ENCODE peak calls at places on chromosomes 6 and 20, in four cellular contexts. K is NCI-H774; Y is activated T-helper 1 cell treated with anti-CD3 and anti-CD28 coated beads, Interleukin-12 subunit alpha, Interleukin-12 subunit beta, Interleukin-2, Interleukin-4 antibody, amounts not matched to agents 30 ng/mL and 10 ng/mL and 1 ng/mL, durations not matched to agents 14 hours and 24 hours and 36 hours; X is body of pancreas. F is an unnamed sample.

GRCh38 chr6:67345946-67346345 is 1289.1 kb upstream of the ADGRB3 start:
- DNase-seq in X (no peak), Y (no peak), K (no peak), F (no peak)

GRCh38 chr20:44093249-44093582 is 93.8 kb downstream of the JPH2 start:
- DNase-seq in Y (no peak), K (no peak), X (no peak), F (no peak)

GRCh38 chr20:41978875-41979274 is 360.7 kb upstream of the CHD6 start:
- DNase-seq in X (no peak), Y (no peak), K (no peak), F (no peak)

GRCh38 chr6:154361476-154361875 is 4.9 kb upstream of the IPCEF1 start:
- DNase-seq in K (no peak), Y (no peak), X (no peak), F (no peak)

GRCh38 chr6:28863607-28864320 is 60.0 kb downstream of the TRIM27 start:
- DNase-seq in K (peak; percentile 59), X (peak; percentile 85), Y (peak; percentile 80), F (peak; percentile 39)

GRCh38 chr6:170439366-170440351 is 113.4 kb downstream of the PSMB1 start:
- DNase-seq in X (no peak), Y (no peak), K (no peak), F (no peak)

GRCh38 chr20:53723621-53724020 is 130.0 kb upstream of the ZNF217 start:
- DNase-seq in X (no peak), Y (no peak), K (no peak), F (no peak)

GRCh38 chr20:58584881-58585752 is 66.0 kb upstream of the STX16 start:
- DNase-seq in K (no peak), Y (no peak), X (no peak), F (no peak)

GRCh38 chr20:61396262-61396848 is 144.3 kb downstream of the CDH4 start:
- DNase-seq in K (no peak), X (no peak), Y (no peak), F (no peak)

GRCh38 chr6:158072083-158072721 is 90.5 kb downstream of the SYNJ2 start:
- DNase-seq in Y (peak; percentile 60), X (peak; percentile 76), K (peak; percentile 9), F (peak; percentile 74)

GRCh38 chr6:146892613-146893401 is 294.0 kb downstream of the ADGB start:
- DNase-seq in K (no peak), Y (no peak), X (no peak), F (no peak)

GRCh38 chr20:36498386-36499179 is 42.7 kb upstream of the MYL9 start:
- DNase-seq in X (no peak), Y (no peak), K (no peak), F (no peak)

GRCh38 chr20:33276303-33277113 is 6.5 kb upstream of the BPIFB1 start:
- DNase-seq in Y (no peak), K (no peak), X (no peak), F (no peak)

GRCh38 chr6:84035484-84035883 is 1.9 kb downstream of the MRAP2 start:
- DNase-seq in Y (no peak), K (no peak), X (no peak), F (no peak)

GRCh38 chr6:144878577-144878976 is 593.4 kb downstream of the UTRN start:
- DNase-seq in X (no peak), Y (no peak), K (no peak), F (no peak)

GRCh38 chr20:22452442-22453011 is 131.8 kb downstream of the FOXA2 start:
- DNase-seq in Y (no peak), K (peak; percentile 90), X (no peak), F (no peak)

GRCh38 chr6:109610555-109610954 is 80.4 kb downstream of the AK9 start:
- DNase-seq in Y (no peak), K (no peak), X (no peak), F (no peak)

GRCh38 chr20:43941476-43942212 is 27.0 kb downstream of the TOX2 start:
- DNase-seq in K (no peak), X (no peak), Y (no peak), F (peak; percentile 40)

GRCh38 chr6:15623282-15624116 is 39.3 kb downstream of the DTNBP1 start:
- DNase-seq in K (peak; percentile 3), X (no peak), Y (no peak), F (no peak)

GRCh38 chr20:38418509-38419204 is 16.5 kb downstream of the SNHG17 start:
- DNase-seq in K (no peak), X (no peak), Y (no peak), F (no peak)